ENCODE peak calls at places on chromosome 7, in six cellular contexts. T is sigmoid colon, O is HCT116, V is transverse colon, S is stomach, F is GM23338. J is an unnamed sample.

GRCh38 chr7:136009488-136010079 is 32.4 kb upstream of the MTPN start:
- DNase-seq in T (no peak), O (peak), V (no peak), S (no peak), F (peak), J (no peak)

GRCh38 chr7:156650042-156650441 is 9.5 kb downstream of the RNF32 start:
- DNase-seq in T (no peak), O (peak), V (peak), S (peak), F (peak), J (peak)

GRCh38 chr7:983182-984071 is 446 bp downstream of the CYP2W1 start:
- DNase-seq in T (no peak), O (no peak), V (no peak), S (no peak), F (no peak), J (peak)

GRCh38 chr7:128919881-128920789 is 9.6 kb upstream of the KCP start:
- DNase-seq in T (peak), O (no peak), V (no peak), S (no peak), F (peak), J (no peak)

GRCh38 chr7:134827889-134828288 is 48.5 kb downstream of the CALD1 start:
- DNase-seq in T (peak), O (no peak), V (no peak), S (no peak), F (no peak), J (no peak)

GRCh38 chr7:74476546-74477095 is 22.9 kb downstream of the GTF2IRD1 start:
- DNase-seq in T (no peak), O (no peak), V (no peak), S (no peak), F (no peak), J (no peak)

GRCh38 chr7:1433128-1433920 is 25.9 kb downstream of the MICALL2 start:
- DNase-seq in T (no peak), O (no peak), V (no peak), S (no peak), F (no peak), J (no peak)

GRCh38 chr7:74187915-74188675 is 13.9 kb downstream of the EIF4H start:
- DNase-seq in T (no peak), O (no peak), V (no peak), S (no peak), F (no peak), J (no peak)

GRCh38 chr7:94877731-94878670 is 29.4 kb upstream of the PPP1R9A start:
- DNase-seq in T (no peak), O (peak), V (no peak), S (no peak), F (no peak), J (no peak)

GRCh38 chr7:130135208-130136205 is 65.2 kb downstream of the KLHDC10 start:
- DNase-seq in T (no peak), O (no peak), V (no peak), S (no peak), F (no peak), J (no peak)

GRCh38 chr7:96591159-96591899 is 118.3 kb downstream of the SEM1 start:
- DNase-seq in T (no peak), O (no peak), V (no peak), S (no peak), F (peak), J (no peak)

GRCh38 chr7:17239683-17240521 is 58.5 kb upstream of the AHR start:
- DNase-seq in T (no peak), O (peak), V (no peak), S (no peak), F (no peak), J (no peak)

GRCh38 chr7:94335586-94335985 is 59.1 kb upstream of the COL1A2 start:
- DNase-seq in T (no peak), O (no peak), V (no peak), S (no peak), F (no peak), J (no peak)

GRCh38 chr7:127678947-127679346 is 27.0 kb downstream of the SND1 start:
- DNase-seq in T (no peak), O (no peak), V (no peak), S (no peak), F (no peak), J (no peak)

GRCh38 chr7:30027065-30027456 is 559 bp upstream of the FKBP14 start:
- DNase-seq in T (no peak), O (no peak), V (no peak), S (no peak), F (no peak), J (peak)

GRCh38 chr7:18849130-18849529 is 268.3 kb downstream of the TWIST1 start:
- DNase-seq in T (no peak), O (no peak), V (no peak), S (no peak), F (no peak), J (no peak)

GRCh38 chr7:8254215-8254614 is 7.8 kb downstream of the ICA1 start:
- DNase-seq in T (no peak), O (no peak), V (no peak), S (no peak), F (no peak), J (no peak)

GRCh38 chr7:4791738-4792536 is 16.5 kb downstream of the AP5Z1 start:
- DNase-seq in T (peak), O (peak), V (peak), S (peak), F (peak), J (peak)

GRCh38 chr7:157479326-157479725 is 142.5 kb downstream of the DNAJB6 start:
- DNase-seq in T (peak), O (no peak), V (no peak), S (no peak), F (no peak), J (no peak)

GRCh38 chr7:140267381-140268226 is 90.8 kb upstream of the KDM7A start:
- DNase-seq in T (no peak), O (no peak), V (no peak), S (no peak), F (no peak), J (no peak)

GRCh38 chr7:20647908-20648776 is 32.7 kb downstream of the ABCB5 start:
- DNase-seq in T (no peak), O (peak), V (no peak), S (no peak), F (peak), J (no peak)

GRCh38 chr7:115868369-115868768 is 162.2 kb downstream of the TFEC start:
- DNase-seq in T (no peak), O (no peak), V (no peak), S (no peak), F (peak), J (no peak)

GRCh38 chr7:127189074-127189473 is 63.7 kb downstream of the GRM8 start:
- DNase-seq in T (no peak), O (no peak), V (no peak), S (no peak), F (no peak), J (no peak)

GRCh38 chr7:1815051-1815481 is 145.0 kb downstream of the ELFN1 start:
- DNase-seq in T (peak), O (no peak), V (no peak), S (no peak), F (no peak), J (peak)

GRCh38 chr7:82528577-82529305 is 85.2 kb upstream of the CACNA2D1 start:
- DNase-seq in T (no peak), O (no peak), V (no peak), S (no peak), F (no peak), J (no peak)

GRCh38 chr7:22728416-22729029 is 1.5 kb downstream of the IL6 start:
- DNase-seq in T (no peak), O (peak), V (no peak), S (no peak), F (peak), J (no peak)

GRCh38 chr7:19133390-19133789 is 11.8 kb downstream of the FERD3L start:
- DNase-seq in T (no peak), O (no peak), V (no peak), S (no peak), F (no peak), J (no peak)

GRCh38 chr7:70694909-70695803 is 436.8 kb upstream of the GALNT17 start:
- DNase-seq in T (no peak), O (no peak), V (peak), S (no peak), F (peak), J (no peak)

GRCh38 chr7:70694357-70694908 is 437.5 kb upstream of the GALNT17 start:
- DNase-seq in T (no peak), O (no peak), V (peak), S (peak), F (peak), J (no peak)

GRCh38 chr7:70693300-70693689 is 438.6 kb upstream of the GALNT17 start:
- DNase-seq in T (no peak), O (no peak), V (no peak), S (no peak), F (no peak), J (no peak)

GRCh38 chr7:70695804-70696104 is 436.2 kb upstream of the GALNT17 start:
- DNase-seq in T (no peak), O (no peak), V (no peak), S (no peak), F (no peak), J (no peak)

GRCh38 chr7:70693690-70694356 is 438.1 kb upstream of the GALNT17 start:
- DNase-seq in T (peak), O (no peak), V (peak), S (peak), F (peak), J (peak)
- TF ChIP-seq POLR2AphosphoS5 in T (peak), O (no peak), V (peak), S (peak), F (peak), J (no peak)

GRCh38 chr7:149837620-149838223 is 453 bp upstream of the ZNF862 start:
- DNase-seq in T (peak), O (no peak), V (no peak), S (no peak), F (no peak), J (no peak)
- H3K4me3 ChIP-seq in T (peak), O (no peak), V (no peak), S (no peak), F (no peak), J (peak)

GRCh38 chr7:92586403-92586802 is 3.8 kb downstream of the FAM133B start:
- DNase-seq in T (no peak), O (no peak), V (no peak), S (no peak), F (no peak), J (no peak)
- TF ChIP-seq POLR2AphosphoS5 in T (no peak), O (no peak), V (no peak), S (no peak), F (no peak), J (no peak)

GRCh38 chr7:151938550-151938949 is 17.7 kb upstream of the GALNTL5 start:
- DNase-seq in T (no peak), O (no peak), V (no peak), S (no peak), F (no peak), J (no peak)
- H3K4me3 ChIP-seq in T (no peak), O (no peak), V (no peak), S (no peak), F (no peak), J (no peak)

GRCh38 chr7:79598351-79598750 is 144.9 kb upstream of the MAGI2 start:
- DNase-seq in T (no peak), O (no peak), V (no peak), S (no peak), F (no peak), J (no peak)

GRCh38 chr7:79590571-79591274 is 137.3 kb upstream of the MAGI2 start:
- DNase-seq in T (no peak), O (no peak), V (no peak), S (no peak), F (no peak), J (no peak)

GRCh38 chr7:79591275-79591623 is 137.8 kb upstream of the MAGI2 start:
- DNase-seq in T (no peak), O (no peak), V (no peak), S (no peak), F (no peak), J (no peak)

DNA sequence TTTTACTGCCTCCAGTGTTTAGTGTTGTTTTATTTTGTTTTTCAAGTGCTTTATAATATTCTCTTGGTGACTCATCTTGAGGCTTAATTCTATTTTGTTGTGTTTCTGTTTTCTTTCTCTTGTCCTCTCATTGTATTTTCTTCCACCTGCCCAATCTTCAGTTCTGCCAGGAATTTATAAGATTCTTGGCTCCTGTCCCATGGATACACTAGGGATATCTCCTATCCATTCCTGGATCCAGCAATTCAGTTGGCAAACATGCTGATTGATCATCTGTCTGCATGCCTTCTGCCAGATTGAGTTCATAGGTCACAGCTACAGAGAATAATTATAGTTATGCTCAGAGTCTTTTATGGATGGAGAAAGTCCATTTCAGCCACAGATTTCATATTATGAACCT is 140.4 kb upstream of the MAGI2 start:
- DNase-seq in T (no peak), O (no peak), V (no peak), S (no peak), F (no peak), J (no peak)
- TF ChIP-seq POLR2AphosphoS5 in T (no peak), O (no peak), V (no peak), S (no peak), F (no peak), J (no peak)